ENCODE peak calls at places on chromosomes 5 and 9, in five cellular contexts. V, Q, K, U and E are unnamed samples.
A peak's percentile ranks its signal among the peaks of the same experiment; 100 is the strongest.

GRCh38 chr9:22165144-22165543 is 156.0 kb upstream of the CDKN2B start:
- DNase-seq in U (no peak), V (no peak), K (no peak), Q (no peak), E (no peak)

GRCh38 chr5:148902478-148902877 is 76.1 kb downstream of the ADRB2 start:
- DNase-seq in K (no peak), V (no peak), Q (no peak), U (no peak), E (no peak)

GRCh38 chr9:23587903-23588302 is 238.1 kb downstream of the ELAVL2 start:
- DNase-seq in Q (no peak), U (no peak), V (no peak), K (no peak), E (no peak)

GRCh38 chr9:110531776-110532175 is 47.8 kb downstream of the SVEP1 start:
- DNase-seq in U (no peak), Q (no peak), V (no peak), K (no peak), E (peak; percentile 56)

GRCh38 chr9:27090231-27090630 is 18.8 kb upstream of the TEK start:
- DNase-seq in K (no peak), V (no peak), U (no peak), Q (no peak), E (no peak)

GRCh38 chr5:137395011-137395755 is 103.9 kb downstream of the SPOCK1 start:
- DNase-seq in V (no peak), K (peak; percentile 52), Q (no peak), U (no peak), E (peak; percentile 89)

GRCh38 chr5:53923969-53924876 is 363.8 kb downstream of the NDUFS4 start:
- DNase-seq in U (peak; percentile 40), Q (no peak), V (no peak), K (no peak), E (peak; percentile 7)

GRCh38 chr5:127934791-127935256 is 148.7 kb upstream of the SLC12A2 start:
- DNase-seq in Q (no peak), K (no peak), U (peak; percentile 63), V (no peak), E (peak; percentile 31)

GRCh38 chr9:93456504-93456903 is 3.1 kb upstream of the FAM120AOS start:
- DNase-seq in V (no peak), U (no peak), Q (no peak), K (no peak), E (no peak)

GRCh38 chr9:2837915-2838314 is 6.0 kb downstream of the PUM3 start:
- DNase-seq in U (peak; percentile 62), Q (no peak), V (no peak), K (peak; percentile 17), E (peak; percentile 24)

GRCh38 chr5:140049205-140049604 is 6.1 kb upstream of the NRG2 start:
- DNase-seq in K (no peak), Q (no peak), U (no peak), V (no peak), E (no peak)

GRCh38 chr5:56409331-56410190 is 176.4 kb upstream of the ANKRD55 start:
- DNase-seq in K (peak; percentile 78), U (peak; percentile 78), Q (no peak), V (no peak), E (peak; percentile 56)

GRCh38 chr9:99026956-99027298 is 78.0 kb upstream of the TGFBR1 start:
- DNase-seq in Q (no peak), U (no peak), K (no peak), V (no peak), E (no peak)

GRCh38 chr9:110926828-110927227 is 111.4 kb downstream of the LPAR1 start:
- DNase-seq in Q (no peak), U (no peak), V (no peak), K (no peak), E (no peak)

GRCh38 chr9:18890372-18890771 is 142.6 kb downstream of the SAXO1 start:
- DNase-seq in U (peak; percentile 69), V (no peak), Q (no peak), K (no peak), E (peak; percentile 78)